ENCODE peak calls at places on chromosome 17, in four cellular contexts. C is WTC11, E is HepG2, D is K562. T is an unnamed sample.

GRCh38 chr17:57937492-57937891 is 17.7 kb downstream of the CUEDC1 start:
- DNase-seq in D (no peak), C (no peak), E (no peak), T (no peak)

GRCh38 chr17:33039874-33040273 is 48.2 kb downstream of the SPACA3 start:
- DNase-seq in C (no peak), E (no peak), D (no peak), T (no peak)

GRCh38 chr17:1644493-1645206 is 882 bp downstream of the SCARF1 start:
- DNase-seq in E (no peak), C (no peak), D (no peak), T (no peak)

GRCh38 chr17:4588391-4588790 is 4.1 kb downstream of the SMTNL2 start:
- DNase-seq in E (no peak), C (no peak), D (no peak), T (no peak)

GRCh38 chr17:19744922-19745757 is 3.0 kb downstream of the ALDH3A1 start:
- DNase-seq in C (peak), E (no peak), D (peak), T (peak)

GRCh38 chr17:1030684-1031557 is 34.0 kb downstream of the TIMM22 start:
- DNase-seq in C (peak), E (no peak), D (no peak), T (peak)

GRCh38 chr17:21029032-21029431 is 13.8 kb downstream of the USP22 start:
- DNase-seq in C (no peak), E (no peak), D (no peak), T (no peak)

GRCh38 chr17:66904760-66905637 is 59.5 kb upstream of the CACNG4 start:
- DNase-seq in C (no peak), D (no peak), E (peak), T (peak)

GRCh38 chr17:39750131-39751015 is 12.6 kb downstream of the GRB7 start:
- DNase-seq in C (no peak), E (peak), D (no peak), T (peak)

DNA sequence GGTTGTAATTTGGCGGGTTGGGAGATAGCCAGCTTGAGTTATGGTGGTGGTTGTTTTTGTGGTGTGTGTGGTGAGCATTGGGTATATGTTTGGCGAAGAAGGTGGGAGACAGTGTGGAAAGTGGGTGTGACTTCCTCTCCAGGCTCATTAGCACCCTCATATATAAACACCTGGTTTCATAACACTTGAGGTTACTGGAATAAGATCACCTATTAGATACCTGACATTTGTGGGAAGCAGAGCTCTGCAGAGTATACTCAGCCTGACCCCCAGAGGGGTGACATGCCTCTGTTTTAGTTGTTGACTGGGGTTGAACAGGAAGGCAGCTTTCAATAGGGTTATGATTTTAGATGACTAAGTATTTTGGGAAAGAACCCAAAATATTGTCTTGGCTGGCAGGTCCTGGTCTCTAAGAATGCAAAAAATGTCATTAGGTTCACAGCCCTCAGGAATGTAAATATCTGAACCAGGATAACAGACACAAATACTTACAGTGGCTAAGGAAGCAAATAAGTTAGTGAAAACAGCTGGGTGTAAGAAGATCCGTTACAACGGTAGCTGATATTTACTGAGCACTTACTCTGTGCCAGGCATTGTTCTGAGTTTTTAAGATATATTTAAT is 18.3 kb upstream of the EFCAB13 start:
- DNase-seq in C (no peak), E (peak), D (no peak), T (no peak)
- TF ChIP-seq FOXJ3 in C (no peak), E (no peak), D (no peak), T (no peak)

GRCh38 chr17:18362509-18363020 is 785 bp downstream of the SHMT1 start:
- DNase-seq in D (no peak), C (no peak), E (peak), T (peak)
- TF ChIP-seq FOXJ3 in D (no peak), C (no peak), E (no peak), T (no peak)

GRCh38 chr17:45270828-45271418 is 9.0 kb upstream of the SPATA32 start:
- DNase-seq in D (peak), C (peak), E (no peak), T (peak)

GRCh38 chr17:45266372-45266926 is 4.6 kb upstream of the SPATA32 start:
- DNase-seq in E (no peak), D (no peak), C (no peak), T (no peak)

GRCh38 chr17:45267436-45268055 is 5.7 kb upstream of the SPATA32 start:
- DNase-seq in C (no peak), E (no peak), D (no peak), T (no peak)

GRCh38 chr17:45271603-45272002 is 9.7 kb upstream of the SPATA32 start:
- DNase-seq in E (no peak), C (no peak), D (no peak), T (no peak)

DNA sequence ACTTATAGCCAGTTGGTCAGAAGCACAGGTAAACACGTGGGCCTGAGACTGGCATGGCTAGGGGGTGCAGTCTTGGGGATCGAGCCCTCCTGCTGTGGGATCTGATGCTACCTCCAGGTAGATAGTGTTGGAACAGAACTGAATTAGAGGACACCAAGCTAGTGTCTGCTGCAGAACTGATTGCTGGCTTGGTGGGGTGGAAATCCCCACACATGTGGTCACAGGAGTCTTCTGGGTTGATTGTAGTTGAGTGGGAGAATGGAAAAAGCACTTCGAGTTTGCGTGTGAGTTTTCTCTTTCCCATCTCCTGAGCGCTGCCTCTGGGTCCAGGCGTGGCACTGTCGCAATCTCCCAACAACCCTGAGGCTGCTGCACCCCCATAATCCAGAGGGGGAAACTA is 8.0 kb upstream of the SPATA32 start:
- DNase-seq in D (no peak), E (no peak), C (no peak), T (no peak)
- TF ChIP-seq FOXJ3 in D (no peak), E (no peak), C (no peak), T (no peak)

GRCh38 chr17:72969293-72969692 is 123.2 kb downstream of the SLC39A11 start:
- DNase-seq in D (no peak), E (no peak), C (no peak), T (no peak)
- TF ChIP-seq FOXJ3 in D (no peak), E (no peak), C (no peak), T (no peak)

DNA sequence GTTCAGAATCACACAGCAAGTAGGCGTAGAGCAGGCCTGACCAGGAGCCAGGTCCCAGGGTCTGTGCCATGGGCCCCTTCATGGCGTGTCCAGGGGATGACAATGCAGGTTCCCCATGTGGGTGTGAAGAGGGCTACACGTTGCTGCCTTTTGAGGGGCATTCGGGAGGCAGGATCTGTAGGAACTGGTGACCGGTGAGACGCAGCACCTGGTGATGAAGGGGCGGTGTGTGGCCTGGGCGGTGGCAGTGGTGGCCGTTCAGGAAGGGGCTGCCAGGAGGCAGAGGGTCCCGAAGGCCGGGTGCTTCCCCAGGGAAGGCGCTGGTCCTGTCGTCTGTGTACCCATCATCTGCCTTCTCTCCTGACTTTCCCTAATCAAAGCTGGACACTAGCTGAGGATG is 34.6 kb downstream of the ZNF750 start:
- DNase-seq in E (no peak), D (no peak), C (no peak), T (no peak)
- TF ChIP-seq FOXJ3 in E (no peak), D (no peak), C (no peak), T (no peak)

GRCh38 chr17:75899767-75900468 is 3.2 kb upstream of the TRIM65 start:
- DNase-seq in D (no peak), E (no peak), C (no peak), T (no peak)
- TF ChIP-seq FOXJ3 in D (no peak), E (no peak), C (no peak), T (no peak)